ENCODE peak calls at places on chromosomes 3 and 15, in five cellular contexts. U is Panc1, N is mesothelial cell of epicardium, Z is astrocyte, O is suprapubic skin. H is an unnamed sample.

GRCh38 chr15:68561146-68561545 is 17.6 kb upstream of the CORO2B start:
- DNase-seq in U (no peak), N (no peak), Z (no peak), O (no peak), H (peak; percentile 10)

GRCh38 chr3:47113669-47114365 is 50.1 kb downstream of the SETD2 start:
- DNase-seq in U (no peak), N (no peak), Z (peak; percentile 94), O (no peak), H (no peak)

GRCh38 chr15:66132251-66132816 is 121.2 kb downstream of the MEGF11 start:
- DNase-seq in U (no peak), N (no peak), Z (no peak), O (no peak), H (no peak)

GRCh38 chr3:111801697-111802655 is 57.1 kb upstream of the PHLDB2 start:
- DNase-seq in U (no peak), N (no peak), Z (peak; percentile 88), O (no peak), H (no peak)

GRCh38 chr3:127224118-127224517 is 31.2 kb downstream of the PRR23E start:
- DNase-seq in U (no peak), N (no peak), Z (no peak), O (no peak), H (no peak)

GRCh38 chr15:38362355-38362754 is 91.6 kb upstream of the FAM98B start:
- DNase-seq in U (no peak), N (no peak), Z (no peak), O (no peak), H (no peak)

GRCh38 chr3:45596290-45596791 is 1.8 kb downstream of the LIMD1 start:
- DNase-seq in U (no peak), N (no peak), Z (no peak), O (no peak), H (no peak)

GRCh38 chr15:50945725-50946124 is 37.2 kb downstream of the AP4E1 start:
- DNase-seq in U (no peak), N (no peak), Z (no peak), O (no peak), H (no peak)

GRCh38 chr15:90986790-90987507 is 7.4 kb downstream of the PRC1 start:
- DNase-seq in U (no peak), N (no peak), Z (no peak), O (no peak), H (no peak)

GRCh38 chr3:127461286-127461685 is 129.2 kb downstream of the TPRA1 start:
- DNase-seq in U (no peak), N (no peak), Z (no peak), O (no peak), H (no peak)

GRCh38 chr3:33645060-33645841 is 72.8 kb downstream of the CLASP2 start:
- DNase-seq in U (no peak), N (no peak), Z (peak; percentile 49), O (no peak), H (no peak)

DNA sequence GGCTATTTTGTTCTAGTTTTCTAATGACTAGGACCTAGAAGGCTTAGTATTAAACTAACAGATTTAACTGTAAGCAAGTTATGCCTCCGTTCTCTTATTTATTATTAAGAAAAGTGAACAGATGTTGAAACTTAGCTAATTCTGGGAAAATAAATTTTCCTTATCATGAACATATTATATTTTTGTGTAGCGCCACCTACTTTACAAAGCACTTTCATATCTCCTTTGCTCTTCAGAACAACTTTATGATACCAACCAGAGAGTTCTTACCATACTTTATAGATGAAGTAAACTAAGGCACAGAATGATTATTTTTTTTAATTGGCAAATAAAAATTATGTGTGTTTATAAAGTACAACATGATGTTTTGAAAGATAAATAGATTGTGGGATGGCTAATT is 59.4 kb downstream of the NME9 start:
- DNase-seq in U (no peak), N (no peak), Z (no peak), O (no peak), H (no peak)
- TF ChIP-seq CTCF in U (peak; percentile 9), N (no peak), Z (no peak), O (no peak), H (no peak)

GRCh38 chr3:71380096-71380495 is 203.4 kb downstream of the FOXP1 start:
- DNase-seq in U (no peak), N (no peak), Z (peak; percentile 39), O (no peak), H (no peak)
- TF ChIP-seq CTCF in U (peak; percentile 14), N (no peak), Z (peak; percentile 23), O (no peak), H (no peak)

GRCh38 chr3:123081718-123082369 is 15.0 kb downstream of the PDIA5 start:
- DNase-seq in U (no peak), N (no peak), Z (no peak), O (no peak), H (no peak)
- TF ChIP-seq CTCF in U (no peak), N (no peak), Z (no peak), O (no peak), H (no peak)

GRCh38 chr3:99114565-99115291 is 213.2 kb upstream of the DCBLD2 start:
- DNase-seq in U (no peak), N (no peak), Z (peak; percentile 26), O (no peak), H (no peak)
- TF ChIP-seq CTCF in U (peak; percentile 58), N (no peak), Z (peak; percentile 81), O (no peak), H (no peak)